ENCODE peak calls at places on chromosomes 13 and 19, in four cellular contexts. V is esophagus muscularis mucosa, R is H1, Z is sigmoid colon. J is an unnamed sample.

GRCh38 chr19:33577947-33578346 is 43.8 kb upstream of the CHST8 start:
- DNase-seq in V (no peak), R (no peak), Z (no peak), J (no peak)

GRCh38 chr13:97122381-97122996 is 99.6 kb upstream of the MBNL2 start:
- DNase-seq in V (no peak), R (no peak), Z (no peak), J (no peak)

GRCh38 chr13:33761744-33762143 is 56.2 kb upstream of the RFC3 start:
- DNase-seq in V (peak), R (no peak), Z (no peak), J (no peak)

GRCh38 chr13:41212881-41213280 is 18.5 kb upstream of the KBTBD7 start:
- DNase-seq in V (no peak), R (no peak), Z (no peak), J (no peak)

GRCh38 chr13:111225810-111226546 is 94.5 kb upstream of the TEX29 start:
- DNase-seq in V (no peak), R (no peak), Z (no peak), J (no peak)

GRCh38 chr13:112839347-112840105 is 129.5 kb upstream of the MCF2L start:
- DNase-seq in V (no peak), R (no peak), Z (no peak), J (no peak)

GRCh38 chr19:51158474-51159129 is 16.5 kb downstream of the SIGLEC7 start:
- DNase-seq in V (no peak), R (peak), Z (no peak), J (peak)

GRCh38 chr13:110005563-110005962 is 219.2 kb upstream of the IRS2 start:
- DNase-seq in V (no peak), R (no peak), Z (no peak), J (no peak)

GRCh38 chr13:80727321-80727975 is 386.5 kb upstream of the SPRY2 start:
- DNase-seq in V (no peak), R (no peak), Z (no peak), J (no peak)

GRCh38 chr19:44951179-44952159 is 3.7 kb upstream of the CLPTM1 start:
- DNase-seq in V (no peak), R (no peak), Z (peak), J (peak)

GRCh38 chr19:44748426-44749254 is at the start of gene BCL3:
- DNase-seq in V (no peak), R (no peak), Z (peak), J (peak)

GRCh38 chr19:52494518-52494917 is 33.0 kb upstream of the ZNF808 start:
- DNase-seq in V (no peak), R (no peak), Z (no peak), J (no peak)

GRCh38 chr19:52022193-52022592 is 6.0 kb downstream of the ZNF614 start:
- DNase-seq in V (no peak), R (no peak), Z (no peak), J (no peak)

GRCh38 chr13:34730966-34731365 is 211.1 kb upstream of the NBEA start:
- DNase-seq in V (no peak), R (no peak), Z (no peak), J (no peak)

GRCh38 chr19:58552655-58553054 is 2.2 kb downstream of the CHMP2A start:
- DNase-seq in V (no peak), R (no peak), Z (no peak), J (no peak)

GRCh38 chr19:11274533-11275086 is 12.3 kb upstream of the DOCK6 start:
- DNase-seq in V (no peak), R (no peak), Z (no peak), J (no peak)

GRCh38 chr13:114049026-114049425 is 75.2 kb upstream of the C13orf46 start:
- DNase-seq in V (no peak), R (no peak), Z (no peak), J (no peak)

GRCh38 chr13:73450583-73450982 is 391.8 kb downstream of the KLF5 start:
- DNase-seq in V (no peak), R (no peak), Z (no peak), J (no peak)

GRCh38 chr13:77860621-77861020 is 58.0 kb downstream of the EDNRB start:
- DNase-seq in V (no peak), R (no peak), Z (no peak), J (no peak)

GRCh38 chr19:21451187-21451586 is 54.2 kb upstream of the ZNF429 start:
- DNase-seq in V (no peak), R (no peak), Z (no peak), J (no peak)

GRCh38 chr19:6276447-6276846 is 3.3 kb downstream of the MLLT1 start:
- DNase-seq in V (peak), R (no peak), Z (peak), J (peak)

GRCh38 chr19:41903161-41903953 is 20.4 kb downstream of the ARHGEF1 start:
- DNase-seq in V (no peak), R (no peak), Z (no peak), J (no peak)

GRCh38 chr19:48443262-48443661 is 2.5 kb upstream of the GRWD1 start:
- DNase-seq in V (no peak), R (no peak), Z (no peak), J (no peak)

GRCh38 chr19:48355555-48355954 is 8.2 kb downstream of the TMEM143 start:
- DNase-seq in V (no peak), R (no peak), Z (no peak), J (no peak)

GRCh38 chr13:112740502-112741131 is 50.8 kb downstream of the ATP11A start:
- DNase-seq in V (no peak), R (no peak), Z (peak), J (no peak)

GRCh38 chr13:98563071-98563470 is 13.8 kb downstream of the STK24 start:
- DNase-seq in V (no peak), R (no peak), Z (peak), J (no peak)

GRCh38 chr13:94968757-94969086 is 256.4 kb upstream of the SOX21 start:
- DNase-seq in V (no peak), R (no peak), Z (no peak), J (no peak)

GRCh38 chr13:99357920-99358319 is 50.7 kb upstream of the GPR183 start:
- DNase-seq in V (no peak), R (no peak), Z (no peak), J (no peak)

GRCh38 chr13:47066261-47066660 is 169.4 kb upstream of the HTR2A start:
- DNase-seq in V (no peak), R (no peak), Z (no peak), J (no peak)

GRCh38 chr19:2302319-2303208 is 5.4 kb downstream of the LINGO3 start:
- DNase-seq in V (no peak), R (no peak), Z (peak), J (no peak)

GRCh38 chr13:33531484-33531883 is 245.9 kb upstream of the STARD13 start:
- DNase-seq in V (no peak), R (no peak), Z (no peak), J (no peak)

GRCh38 chr13:110351636-110352420 is 44.7 kb downstream of the COL4A2 start:
- DNase-seq in V (no peak), R (no peak), Z (no peak), J (no peak)

GRCh38 chr19:6773323-6773931 is 919 bp downstream of the VAV1 start:
- DNase-seq in V (no peak), R (no peak), Z (no peak), J (no peak)

GRCh38 chr13:111639994-111640393 is 319.6 kb downstream of the TEX29 start:
- DNase-seq in V (no peak), R (no peak), Z (no peak), J (no peak)

GRCh38 chr19:46935066-46935663 is 74.4 kb downstream of the ARHGAP35 start:
- DNase-seq in V (no peak), R (no peak), Z (no peak), J (no peak)
- H3K4me3 ChIP-seq in V (no peak), R (no peak), Z (no peak), J (no peak)

GRCh38 chr13:23185542-23185941 is 4.8 kb downstream of the SGCG start:
- DNase-seq in V (no peak), R (no peak), Z (no peak), J (no peak)
- TF ChIP-seq POLR2AphosphoS5 in V (no peak), R (no peak), Z (no peak), J (no peak)

DNA sequence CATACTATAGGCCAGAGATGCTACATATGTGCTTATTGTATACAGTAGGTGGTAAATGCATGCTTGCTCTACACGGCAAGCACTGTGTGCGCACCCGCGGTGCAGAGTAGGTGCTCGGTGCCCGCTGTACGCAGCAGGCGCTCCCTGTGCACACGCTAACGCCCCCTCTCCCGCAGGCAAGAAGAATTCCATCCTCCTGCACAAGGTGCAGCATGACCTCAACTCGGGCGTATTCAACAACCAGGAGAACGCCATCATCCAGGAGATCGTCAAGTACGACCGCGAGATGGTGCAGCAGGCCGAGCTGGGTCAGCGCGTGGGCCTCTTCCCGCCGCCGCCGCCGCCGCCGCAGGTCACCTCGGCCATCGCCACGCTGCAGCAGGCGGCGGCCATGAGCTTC is 17.7 kb downstream of the POLRMT start:
- DNase-seq in V (no peak), R (no peak), Z (no peak), J (no peak)
- H3K4me3 ChIP-seq in V (no peak), R (no peak), Z (no peak), J (no peak)

DNA sequence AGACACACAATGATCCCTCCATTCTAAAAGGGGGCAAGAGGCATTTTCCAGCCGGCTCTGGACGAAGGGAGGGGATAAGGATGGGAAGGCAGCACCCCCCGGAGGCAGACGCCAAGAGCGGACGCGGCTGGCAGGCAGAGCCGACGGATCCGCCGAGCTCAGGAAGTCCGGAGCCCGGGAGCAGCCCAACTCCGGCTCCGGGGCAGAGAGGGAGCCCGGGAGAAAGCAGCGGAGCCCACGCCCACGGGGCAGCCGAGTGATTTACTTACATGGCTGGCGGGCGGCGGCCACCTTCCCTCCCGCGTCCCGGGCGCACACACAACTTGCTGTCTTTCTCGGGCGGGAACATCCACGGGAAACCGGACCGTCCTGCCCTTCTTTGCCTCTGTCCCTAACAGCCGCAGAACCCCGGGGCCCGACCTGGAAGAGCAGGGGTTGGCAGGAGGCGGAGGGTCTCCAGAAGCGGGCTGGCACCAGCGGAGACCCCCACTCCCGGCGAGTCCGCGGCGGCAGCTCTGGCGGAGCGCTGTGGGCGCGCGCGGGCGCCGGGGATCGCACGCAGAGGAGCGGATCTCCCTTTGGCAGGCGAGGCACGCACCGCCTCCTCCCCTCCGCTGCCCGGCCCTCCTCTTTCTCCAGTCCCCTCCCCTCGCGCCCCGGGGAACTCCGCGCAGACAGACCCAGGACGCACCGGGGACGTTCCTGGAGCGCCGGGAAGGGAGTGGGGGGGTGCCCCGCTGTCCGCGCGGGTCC is at the start of gene LHFPL6:
- DNase-seq in V (peak), R (peak), Z (peak), J (peak)
- TF ChIP-seq POLR2AphosphoS5 in V (peak), R (no peak), Z (peak), J (no peak)

DNA sequence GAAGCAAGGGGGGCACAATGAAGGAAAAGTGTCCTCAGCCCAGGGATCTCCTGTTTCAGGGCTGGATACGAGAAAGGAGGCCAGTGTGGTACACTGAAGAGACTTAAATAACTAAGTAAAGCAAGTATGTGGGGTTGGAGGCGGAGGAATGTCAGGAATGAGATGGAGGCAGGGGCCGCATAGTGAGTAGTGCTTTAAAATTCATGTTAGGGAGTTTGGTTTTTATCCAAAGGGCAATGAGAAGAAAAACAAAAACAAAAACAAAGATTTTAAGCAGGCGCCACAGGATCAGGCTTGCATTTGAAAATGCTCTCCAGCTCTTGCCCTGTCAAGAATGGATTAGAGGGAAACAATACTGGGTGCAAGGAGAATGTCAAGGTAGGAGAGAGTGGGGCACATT is 273.4 kb downstream of the DCLK1 start:
- DNase-seq in V (peak), R (peak), Z (no peak), J (no peak)
- H3K4me3 ChIP-seq in V (no peak), R (no peak), Z (no peak), J (no peak)

GRCh38 chr19:5083547-5083965 is 114.6 kb downstream of the KDM4B start:
- DNase-seq in V (no peak), R (no peak), Z (peak), J (no peak)
- TF ChIP-seq POLR2AphosphoS5 in V (no peak), R (no peak), Z (no peak), J (no peak)

GRCh38 chr19:55226273-55226672 is 2.3 kb downstream of the TMEM86B start:
- DNase-seq in V (no peak), R (no peak), Z (no peak), J (no peak)
- H3K4me3 ChIP-seq in V (no peak), R (no peak), Z (no peak), J (no peak)

J was measured in breast epithelium.